ENCODE peak calls at places on chromosome 7, in four cellular contexts. T is GM12878, V is A549, E is K562. Z is an unnamed sample.

GRCh38 chr7:102415685-102416225 is 17.6 kb upstream of the ORAI2 start:
- DNase-seq in T (no peak), V (no peak), E (peak; percentile 12), Z (peak; percentile 61)

GRCh38 chr7:31512166-31512565 is 1.7 kb upstream of the ITPRID1 start:
- DNase-seq in T (no peak), V (no peak), E (no peak), Z (no peak)

GRCh38 chr7:102874166-102874829 is 38.5 kb upstream of the LRRC17 start:
- DNase-seq in T (peak; percentile 51), V (peak; percentile 81), E (no peak), Z (no peak)

GRCh38 chr7:50711271-50712175 is 71.2 kb downstream of the GRB10 start:
- DNase-seq in T (no peak), V (peak; percentile 55), E (no peak), Z (no peak)

GRCh38 chr7:4653771-4654170 is 28.3 kb upstream of the FOXK1 start:
- DNase-seq in T (no peak), V (no peak), E (no peak), Z (no peak)

GRCh38 chr7:105559926-105560325 is 21.4 kb downstream of the EFCAB10 start:
- DNase-seq in T (no peak), V (no peak), E (no peak), Z (no peak)

GRCh38 chr7:22001345-22002004 is 55.8 kb upstream of the CDCA7L start:
- DNase-seq in T (peak; percentile 13), V (peak; percentile 44), E (peak; percentile 67), Z (peak; percentile 66)

GRCh38 chr7:2934211-2934731 is 90.2 kb upstream of the GNA12 start:
- DNase-seq in T (no peak), V (peak; percentile 75), E (no peak), Z (peak; percentile 32)

GRCh38 chr7:16978358-16979244 is 96.8 kb upstream of the AGR3 start:
- DNase-seq in T (no peak), V (peak; percentile 81), E (no peak), Z (no peak)

GRCh38 chr7:18530224-18531179 is 35.0 kb downstream of the HDAC9 start:
- DNase-seq in T (no peak), V (no peak), E (no peak), Z (no peak)

GRCh38 chr7:114405427-114405826 is 9.2 kb upstream of the FOXP2 start:
- DNase-seq in T (no peak), V (peak; percentile 33), E (no peak), Z (no peak)

GRCh38 chr7:70014472-70015232 is 416.4 kb downstream of the AUTS2 start:
- DNase-seq in T (peak; percentile 42), V (no peak), E (no peak), Z (no peak)

GRCh38 chr7:70317356-70317755 is 719.1 kb downstream of the AUTS2 start:
- DNase-seq in T (no peak), V (peak; percentile 14), E (no peak), Z (no peak)

GRCh38 chr7:80135306-80136104 is 874 bp downstream of the GNAI1 start:
- DNase-seq in T (no peak), V (peak; percentile 25), E (no peak), Z (no peak)

GRCh38 chr7:69659964-69660363 is 61.7 kb downstream of the AUTS2 start:
- DNase-seq in T (no peak), V (no peak), E (no peak), Z (no peak)

GRCh38 chr7:128841171-128841690 is 11.0 kb downstream of the FLNC start:
- DNase-seq in T (no peak), V (no peak), E (no peak), Z (no peak)

GRCh38 chr7:95511716-95512260 is 26.0 kb downstream of the ASB4 start:
- DNase-seq in T (no peak), V (peak; percentile 85), E (peak; percentile 71), Z (peak; percentile 48)

GRCh38 chr7:24337180-24337579 is 53.2 kb downstream of the NPY start:
- DNase-seq in T (no peak), V (no peak), E (no peak), Z (no peak)

GRCh38 chr7:92699560-92699959 is 109.4 kb upstream of the FAM133B start:
- DNase-seq in T (no peak), V (no peak), E (no peak), Z (no peak)

GRCh38 chr7:29289156-29290021 is 94.8 kb downstream of the CHN2 start:
- DNase-seq in T (peak; percentile 33), V (no peak), E (no peak), Z (no peak)
- TF ChIP-seq MAX in T (no peak), V (no peak), E (no peak), Z (no peak)

DNA sequence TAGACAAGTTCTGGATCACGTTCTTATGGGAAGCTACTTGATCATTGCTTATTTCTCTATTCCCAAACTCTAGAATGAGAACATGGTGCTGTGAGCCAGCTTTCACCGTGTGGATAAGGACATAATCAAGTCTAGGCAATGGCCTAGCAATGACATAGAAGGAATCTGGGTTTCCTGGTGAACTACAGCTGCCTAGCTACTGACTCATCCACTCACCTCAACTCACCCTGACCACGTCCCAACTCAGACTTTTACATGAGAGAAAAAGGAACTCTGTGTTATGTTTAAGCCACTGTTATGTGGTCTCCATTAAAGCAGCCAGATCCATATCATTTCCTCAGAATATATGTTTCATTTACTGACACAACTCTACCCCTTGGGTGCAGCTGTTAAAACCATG is 18.8 kb upstream of the MET start:
- DNase-seq in T (no peak), V (peak; percentile 54), E (no peak), Z (no peak)
- TF ChIP-seq RCOR1 in T (no peak), V (no peak), E (no peak), Z (no peak)

DNA sequence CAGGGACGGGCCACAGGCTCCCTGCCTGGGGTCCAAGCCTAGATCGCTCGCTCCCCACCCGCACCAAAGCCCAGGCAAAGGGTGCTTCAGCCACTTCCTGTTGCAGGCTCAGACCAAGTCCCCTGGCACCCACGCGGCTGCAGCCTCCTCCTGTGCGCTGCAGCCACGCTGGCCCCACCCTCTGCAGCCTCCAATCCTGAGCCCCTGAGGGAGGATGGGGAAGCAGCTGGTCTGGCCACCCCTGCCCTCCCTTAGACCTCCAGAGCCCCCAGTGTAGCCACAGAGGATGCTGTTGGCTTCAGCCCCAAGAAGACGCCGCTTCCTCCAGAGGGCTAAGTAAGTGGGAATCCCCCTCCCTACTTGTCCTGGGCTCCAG is 9.3 kb downstream of the LIMK1 start:
- DNase-seq in T (peak; percentile 60), V (no peak), E (no peak), Z (peak; percentile 87)
- TF ChIP-seq MAX in T (peak; percentile 57), V (no peak), E (no peak), Z (no peak)

GRCh38 chr7:157302314-157302711 is 34.5 kb upstream of the DNAJB6 start:
- DNase-seq in T (peak; percentile 87), V (peak; percentile 57), E (no peak), Z (peak; percentile 49)
- TF ChIP-seq RCOR1 in T (no peak), V (no peak), E (no peak), Z (no peak)

GRCh38 chr7:47846117-47846836 is 102.0 kb downstream of the PKD1L1 start:
- DNase-seq in T (no peak), V (peak; percentile 52), E (no peak), Z (no peak)
- TF ChIP-seq MAX in T (no peak), V (no peak), E (no peak), Z (no peak)

GRCh38 chr7:134541-134940 is 57.8 kb upstream of the FAM20C start:
- DNase-seq in T (no peak), V (no peak), E (no peak), Z (no peak)
- TF ChIP-seq RCOR1 in T (no peak), V (no peak), E (no peak), Z (no peak)

GRCh38 chr7:44917465-44917864 is 32.1 kb upstream of the PURB start:
- DNase-seq in T (no peak), V (no peak), E (no peak), Z (no peak)

GRCh38 chr7:44918029-44918428 is 32.7 kb upstream of the PURB start:
- DNase-seq in T (no peak), V (no peak), E (no peak), Z (no peak)

GRCh38 chr7:44912775-44913347 is 27.5 kb upstream of the PURB start:
- DNase-seq in T (no peak), V (peak; percentile 23), E (no peak), Z (peak; percentile 58)

GRCh38 chr7:44911911-44912310 is 26.6 kb upstream of the PURB start:
- DNase-seq in T (no peak), V (no peak), E (no peak), Z (no peak)

GRCh38 chr7:44914992-44915607 is 29.8 kb upstream of the PURB start:
- DNase-seq in T (peak; percentile 21), V (no peak), E (no peak), Z (no peak)
- TF ChIP-seq MAX in T (no peak), V (no peak), E (no peak), Z (no peak)

DNA sequence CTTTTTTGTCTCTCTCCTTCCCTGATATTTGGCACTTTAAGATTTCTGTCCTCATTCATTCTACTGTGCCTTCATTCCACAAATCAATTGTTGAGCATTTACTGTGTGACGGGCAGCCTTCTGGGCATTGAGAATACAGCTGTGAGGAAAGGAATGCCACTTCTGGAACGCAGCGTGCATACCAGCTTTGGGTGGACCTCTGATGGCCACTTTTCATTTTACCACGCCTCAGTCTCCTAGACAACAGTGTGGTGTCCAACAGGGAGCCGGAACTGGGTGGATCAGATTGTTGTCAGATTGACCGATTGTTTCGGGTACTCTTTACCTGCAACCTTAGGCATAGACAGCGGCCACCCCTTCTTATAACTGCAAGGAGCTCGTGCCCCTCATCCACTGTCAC is 222.7 kb upstream of the DPP6 start:
- DNase-seq in T (no peak), V (no peak), E (no peak), Z (no peak)
- TF ChIP-seq RCOR1 in T (no peak), V (no peak), E (no peak), Z (no peak)

GRCh38 chr7:30163231-30163894 is 28.6 kb downstream of the MTURN start:
- DNase-seq in T (no peak), V (no peak), E (peak; percentile 56), Z (no peak)
- TF ChIP-seq MAX in T (no peak), V (no peak), E (no peak), Z (no peak)

Z was measured in SK-N-SH.